ENCODE peak calls at places on chromosomes 16 and 17, in nine cellular contexts. D is stomach; Q is CD8-positive, alpha-beta memory T cell; R is uterus; S is thoracic aorta; V is psoas muscle; M is esophagus squamous epithelium; C is body of pancreas; I is heart left ventricle. J is an unnamed sample.

GRCh38 chr16:2687531-2688308 is 5.4 kb downstream of the KCTD5 start:
- DNase-seq in D (no peak), Q (no peak), R (no peak), S (no peak), V (no peak), M (no peak), C (peak), I (peak), J (no peak)

GRCh38 chr17:70017112-70017511 is 57.9 kb upstream of the KCNJ16 start:
- DNase-seq in D (no peak), Q (no peak), R (no peak), S (no peak), V (no peak), M (no peak), C (no peak), I (no peak), J (no peak)

GRCh38 chr16:57255686-57256415 is 10.8 kb downstream of the ARL2BP start:
- DNase-seq in D (peak), Q (no peak), R (no peak), S (no peak), V (no peak), M (no peak), C (no peak), I (no peak), J (peak)

GRCh38 chr17:77382356-77382911 is 241.7 kb downstream of the SEC14L1 start:
- DNase-seq in D (no peak), Q (peak), R (no peak), S (no peak), V (no peak), M (no peak), C (no peak), I (no peak), J (no peak)

GRCh38 chr17:74873874-74874614 is 1.2 kb upstream of the FDXR start:
- DNase-seq in D (no peak), Q (no peak), R (no peak), S (no peak), V (no peak), M (no peak), C (no peak), I (no peak), J (no peak)

GRCh38 chr16:55666012-55666411 is 10.2 kb downstream of the SLC6A2 start:
- DNase-seq in D (no peak), Q (no peak), R (no peak), S (no peak), V (no peak), M (no peak), C (no peak), I (no peak), J (no peak)

GRCh38 chr16:53999841-54000240 is 286.7 kb downstream of the IRX3 start:
- DNase-seq in D (no peak), Q (no peak), R (no peak), S (no peak), V (no peak), M (no peak), C (no peak), I (no peak), J (no peak)

GRCh38 chr16:68382296-68382718 is 66.0 kb downstream of the SMPD3 start:
- DNase-seq in D (peak), Q (no peak), R (no peak), S (no peak), V (no peak), M (no peak), C (no peak), I (no peak), J (no peak)

GRCh38 chr17:73359987-73360410 is 48.2 kb upstream of the CDC42EP4 start:
- DNase-seq in D (peak), Q (no peak), R (no peak), S (no peak), V (no peak), M (no peak), C (peak), I (peak), J (no peak)

GRCh38 chr17:7293131-7293557 is 1.3 kb downstream of the YBX2 start:
- DNase-seq in D (no peak), Q (no peak), R (no peak), S (no peak), V (no peak), M (no peak), C (peak), I (no peak), J (no peak)

GRCh38 chr17:20010099-20010863 is 1.1 kb downstream of the SPECC1 start:
- DNase-seq in D (peak), Q (peak), R (peak), S (no peak), V (no peak), M (no peak), C (peak), I (no peak), J (no peak)

GRCh38 chr17:75557075-75557851 is 30.3 kb upstream of the MYO15B start:
- DNase-seq in D (peak), Q (no peak), R (peak), S (no peak), V (no peak), M (no peak), C (peak), I (no peak), J (peak)

GRCh38 chr17:40176409-40177110 is 710 bp upstream of the RAPGEFL1 start:
- DNase-seq in D (peak), Q (no peak), R (no peak), S (no peak), V (no peak), M (no peak), C (peak), I (no peak), J (no peak)

GRCh38 chr17:79862771-79863440 is 23.7 kb upstream of the CBX4 start:
- DNase-seq in D (no peak), Q (no peak), R (no peak), S (no peak), V (no peak), M (no peak), C (peak), I (no peak), J (no peak)

GRCh38 chr16:86181526-86181925 is 282.6 kb downstream of the IRF8 start:
- DNase-seq in D (no peak), Q (no peak), R (no peak), S (no peak), V (no peak), M (no peak), C (no peak), I (no peak), J (no peak)

GRCh38 chr17:28133562-28133970 is 91.1 kb downstream of the NLK start:
- DNase-seq in D (no peak), Q (no peak), R (no peak), S (no peak), V (no peak), M (no peak), C (no peak), I (no peak), J (no peak)

GRCh38 chr17:10737168-10737622 is 7.4 kb upstream of the TMEM220 start:
- DNase-seq in D (peak), Q (peak), R (peak), S (peak), V (peak), M (no peak), C (peak), I (no peak), J (peak)

GRCh38 chr17:70184770-70185169 is 15.4 kb downstream of the KCNJ2 start:
- DNase-seq in D (no peak), Q (no peak), R (no peak), S (no peak), V (no peak), M (no peak), C (no peak), I (no peak), J (no peak)

GRCh38 chr16:3065742-3066439 is 451 bp downstream of the IL32 start:
- DNase-seq in D (no peak), Q (peak), R (no peak), S (no peak), V (no peak), M (no peak), C (peak), I (no peak), J (peak)

GRCh38 chr16:27223701-27224100 is 20.4 kb downstream of the KDM8 start:
- DNase-seq in D (no peak), Q (no peak), R (no peak), S (no peak), V (no peak), M (no peak), C (no peak), I (no peak), J (no peak)

GRCh38 chr17:20562587-20562986 is 16.9 kb upstream of the CDRT15L2 start:
- DNase-seq in D (no peak), Q (no peak), R (no peak), S (no peak), V (no peak), M (no peak), C (no peak), I (no peak), J (no peak)

GRCh38 chr16:30092373-30093010 is 768 bp upstream of the TBX6 start:
- DNase-seq in D (peak), Q (peak), R (peak), S (no peak), V (peak), M (peak), C (peak), I (peak), J (peak)

GRCh38 chr17:61568219-61569072 is 22.6 kb downstream of the NACA2 start:
- DNase-seq in D (no peak), Q (no peak), R (no peak), S (no peak), V (no peak), M (no peak), C (no peak), I (no peak), J (no peak)

GRCh38 chr17:64020068-64020766 is at the start of gene ICAM2:
- DNase-seq in D (peak), Q (peak), R (peak), S (peak), V (peak), M (peak), C (peak), I (peak), J (peak)

GRCh38 chr17:199806-200603 is 18.6 kb upstream of the DOC2B start:
- DNase-seq in D (no peak), Q (no peak), R (peak), S (no peak), V (no peak), M (no peak), C (peak), I (peak), J (peak)

DNA sequence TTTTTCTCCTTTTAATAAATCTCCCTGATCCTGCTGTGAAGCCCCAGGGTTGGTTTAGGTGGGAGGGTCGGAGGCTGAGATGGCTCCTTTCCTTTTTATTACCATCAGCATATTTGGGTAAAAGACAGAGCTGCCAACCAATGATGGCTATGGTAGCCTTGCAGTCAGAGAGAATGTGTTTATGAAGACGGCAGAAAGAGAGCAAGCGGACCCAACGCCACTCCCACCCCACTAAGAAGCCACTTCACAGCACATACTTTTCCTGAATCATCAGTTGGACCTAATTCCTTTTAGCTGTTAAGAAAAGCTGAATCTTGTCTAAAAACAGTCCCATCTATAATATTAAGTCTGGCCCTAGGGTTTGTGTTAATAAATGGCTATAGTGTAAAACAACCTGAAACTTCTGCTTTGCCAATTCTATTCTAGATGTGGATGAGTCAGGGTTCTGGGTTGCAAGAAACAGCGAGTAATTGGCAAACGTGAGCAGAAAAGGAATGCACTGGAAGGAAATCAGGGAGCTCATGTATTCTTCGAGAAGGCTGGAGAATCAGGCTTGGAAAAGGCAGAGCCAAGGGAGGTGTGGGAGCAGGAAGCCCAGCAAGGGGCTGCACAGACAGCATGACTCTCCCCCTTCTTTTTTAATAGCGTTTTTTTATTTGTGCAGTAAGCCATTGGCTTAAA is 34.0 kb upstream of the PRKCA start:
- DNase-seq in D (no peak), Q (no peak), R (peak), S (no peak), V (no peak), M (no peak), C (no peak), I (no peak), J (no peak)
- H3K27ac ChIP-seq in D (no peak), Q (no peak), R (peak), S (no peak), V (no peak), M (no peak), C (no peak), I (no peak), J (no peak)

DNA sequence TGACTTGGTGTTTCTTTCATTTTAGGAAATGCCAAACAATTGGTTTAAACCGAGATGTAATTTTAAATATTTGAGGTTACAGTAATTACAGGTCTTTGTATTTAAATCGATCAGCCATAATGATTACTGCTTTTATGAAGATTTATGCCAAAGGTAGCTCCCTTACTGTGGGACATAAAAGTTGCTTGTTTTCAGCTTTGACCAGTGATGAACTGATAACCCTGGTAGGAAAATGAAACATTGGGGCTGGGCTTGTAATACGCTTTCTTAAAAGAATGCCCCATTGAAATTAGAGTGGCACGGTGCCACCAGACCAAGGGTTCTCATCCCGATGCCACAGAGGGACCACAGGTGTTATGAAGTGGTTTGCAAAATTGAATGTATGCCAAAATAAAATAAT is 7.3 kb downstream of the TNRC6A start:
- DNase-seq in D (no peak), Q (no peak), R (peak), S (no peak), V (no peak), M (no peak), C (no peak), I (no peak), J (no peak)
- H3K27ac ChIP-seq in D (no peak), Q (no peak), R (peak), S (peak), V (peak), M (no peak), C (no peak), I (no peak), J (peak)

GRCh38 chr17:47707056-47707791 is 13.3 kb downstream of the TBKBP1 start:
- DNase-seq in D (no peak), Q (no peak), R (no peak), S (no peak), V (no peak), M (no peak), C (no peak), I (peak), J (no peak)
- H3K27ac ChIP-seq in D (no peak), Q (no peak), R (no peak), S (no peak), V (no peak), M (no peak), C (no peak), I (no peak), J (no peak)

GRCh38 chr17:2865228-2865627 is 69.0 kb downstream of the RAP1GAP2 start:
- DNase-seq in D (peak), Q (no peak), R (no peak), S (no peak), V (no peak), M (no peak), C (peak), I (no peak), J (no peak)
- H3K27ac ChIP-seq in D (peak), Q (no peak), R (no peak), S (no peak), V (no peak), M (no peak), C (no peak), I (no peak), J (no peak)

DNA sequence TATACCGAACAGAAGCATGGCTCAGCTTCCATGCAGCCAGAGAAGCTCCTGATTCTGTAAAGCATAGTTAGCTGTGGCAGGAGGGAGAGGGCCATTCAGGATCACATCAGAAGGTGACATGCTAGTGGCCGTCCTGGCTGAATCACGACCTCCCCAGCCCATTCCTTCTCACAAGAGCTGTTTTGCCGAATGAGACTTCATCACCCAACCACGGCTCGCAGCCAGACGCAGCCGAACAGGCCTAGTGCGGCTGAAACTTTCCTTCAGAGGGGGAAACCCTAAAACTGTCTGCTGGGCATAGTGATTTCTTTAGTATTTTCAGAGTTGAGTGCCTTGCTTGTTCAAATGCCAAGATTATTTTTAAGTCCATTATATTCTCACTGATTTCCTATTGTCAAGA is 343.7 kb downstream of the CPPED1 start:
- DNase-seq in D (no peak), Q (no peak), R (no peak), S (no peak), V (no peak), M (no peak), C (no peak), I (no peak), J (no peak)
- H3K27ac ChIP-seq in D (no peak), Q (no peak), R (no peak), S (peak), V (no peak), M (peak), C (no peak), I (no peak), J (peak)

GRCh38 chr17:66707051-66707450 is 127.9 kb upstream of the CACNG5 start:
- DNase-seq in D (no peak), Q (no peak), R (no peak), S (no peak), V (no peak), M (no peak), C (no peak), I (no peak), J (no peak)
- H3K27ac ChIP-seq in D (no peak), Q (no peak), R (no peak), S (no peak), V (no peak), M (no peak), C (no peak), I (no peak), J (no peak)

DNA sequence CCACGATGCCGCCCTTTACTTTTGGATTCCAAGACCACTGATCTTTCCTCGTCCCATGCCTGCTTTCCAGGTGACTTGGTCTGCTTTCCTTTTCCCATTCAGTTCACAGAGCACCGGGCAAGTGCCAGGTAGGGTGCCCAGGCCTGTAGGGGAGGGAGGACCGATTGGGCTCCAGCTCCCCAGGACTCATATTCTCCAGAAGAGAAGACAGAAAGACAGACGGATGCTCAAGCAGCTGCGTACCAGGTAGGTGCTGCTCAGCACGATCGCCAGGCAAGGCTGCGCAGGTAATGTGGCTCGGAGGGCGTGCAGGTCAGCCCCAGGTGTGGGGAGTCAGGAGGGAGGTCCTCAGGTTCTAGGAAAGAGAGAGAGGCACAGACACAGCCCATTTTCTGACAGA is 67.5 kb upstream of the ZNF423 start:
- DNase-seq in D (no peak), Q (no peak), R (no peak), S (no peak), V (no peak), M (no peak), C (no peak), I (no peak), J (no peak)
- H3K27ac ChIP-seq in D (no peak), Q (no peak), R (no peak), S (no peak), V (no peak), M (no peak), C (no peak), I (no peak), J (no peak)

GRCh38 chr16:88383401-88384221 is 852 bp downstream of the ZNF469 start:
- DNase-seq in D (peak), Q (no peak), R (peak), S (no peak), V (peak), M (no peak), C (peak), I (peak), J (no peak)

GRCh38 chr16:88385831-88386815 is 3.4 kb downstream of the ZNF469 start:
- DNase-seq in D (no peak), Q (no peak), R (no peak), S (no peak), V (peak), M (no peak), C (no peak), I (peak), J (peak)

GRCh38 chr16:88382491-88383400 is at the start of gene ZNF469:
- DNase-seq in D (peak), Q (no peak), R (no peak), S (no peak), V (peak), M (no peak), C (no peak), I (peak), J (peak)

GRCh38 chr16:88385112-88385594 is 2.4 kb downstream of the ZNF469 start:
- DNase-seq in D (no peak), Q (no peak), R (no peak), S (no peak), V (no peak), M (no peak), C (no peak), I (peak), J (no peak)

DNA sequence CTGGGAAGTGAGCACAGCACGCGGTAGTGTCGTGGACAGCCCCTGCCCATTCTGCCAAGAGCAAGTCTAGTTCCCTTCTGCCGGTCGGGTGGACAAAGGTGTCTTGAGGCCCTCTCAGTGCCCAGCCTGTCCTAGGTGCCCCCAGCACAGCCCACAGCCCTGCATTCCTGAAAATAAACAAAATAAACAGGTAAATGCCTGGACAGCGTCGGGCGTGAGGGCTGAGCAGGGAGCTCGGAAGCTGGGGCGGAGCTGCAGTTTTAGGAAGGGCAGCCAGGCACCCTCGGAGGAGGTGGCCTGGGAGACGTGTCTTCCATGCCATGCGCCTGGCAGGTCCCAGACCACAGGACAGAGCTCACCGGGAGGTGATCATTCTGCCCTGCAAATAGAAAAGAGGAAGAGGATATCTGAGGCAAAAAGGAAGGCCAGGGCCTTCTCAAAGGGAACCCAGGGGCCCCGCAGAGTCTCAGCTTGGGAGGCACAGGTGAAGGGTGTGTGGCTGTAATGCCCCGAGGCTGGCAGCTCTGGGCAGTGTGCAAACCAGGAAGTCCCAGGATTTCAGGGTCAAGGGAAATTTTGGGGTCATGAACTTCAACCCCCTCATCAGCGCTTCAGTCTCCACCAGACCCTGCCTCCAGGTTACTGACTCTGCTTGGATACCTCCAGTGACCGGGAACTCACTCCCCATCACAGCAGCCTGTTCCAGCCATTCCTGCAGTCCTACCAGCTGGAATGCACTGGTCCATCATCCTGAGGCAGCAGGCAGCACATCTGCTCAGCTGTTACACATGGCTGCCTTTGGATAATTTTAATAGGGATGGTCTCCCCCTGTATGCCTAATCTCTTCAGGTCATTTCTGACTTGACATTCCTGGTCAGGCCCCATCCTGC is 1.7 kb downstream of the ZNF469 start:
- DNase-seq in D (no peak), Q (no peak), R (no peak), S (no peak), V (peak), M (no peak), C (no peak), I (peak), J (peak)
- H3K27ac ChIP-seq in D (no peak), Q (no peak), R (peak), S (no peak), V (no peak), M (no peak), C (no peak), I (no peak), J (no peak)

J was measured in right lobe of liver.